ENCODE peak calls at places on chromosomes 2 and 18, in five cellular contexts. B, G, D, R and S are unnamed samples.

GRCh38 chr18:61333746-61334490 is 688 bp downstream of the CDH20 start:
- DNase-seq in D (peak), B (peak), R (no peak), G (no peak), S (no peak)

GRCh38 chr2:39736593-39736992 is 42.5 kb downstream of the THUMPD2 start:
- DNase-seq in R (no peak), G (no peak), B (no peak), D (no peak), S (no peak)

GRCh38 chr2:3523551-3524041 is 4.3 kb upstream of the ADI1 start:
- DNase-seq in G (no peak), D (no peak), B (peak), R (no peak), S (no peak)

GRCh38 chr18:24115628-24116027 is 23.2 kb upstream of the CABYR start:
- DNase-seq in D (no peak), B (no peak), G (no peak), R (no peak), S (no peak)

GRCh38 chr2:133303150-133303549 is 265.1 kb downstream of the NCKAP5 start:
- DNase-seq in D (no peak), G (no peak), R (no peak), B (no peak), S (no peak)

GRCh38 chr2:40243581-40243980 is 208.3 kb downstream of the SLC8A1 start:
- DNase-seq in B (no peak), G (no peak), D (no peak), R (no peak), S (no peak)

GRCh38 chr2:65053199-65053598 is 3.0 kb upstream of the CEP68 start:
- DNase-seq in B (no peak), R (no peak), G (no peak), D (no peak), S (no peak)

GRCh38 chr2:74673821-74674528 is 19.9 kb downstream of the SEMA4F start:
- DNase-seq in B (no peak), D (no peak), R (no peak), G (no peak), S (no peak)

GRCh38 chr2:78992451-78992806 is 33.1 kb upstream of the REG3G start:
- DNase-seq in R (no peak), D (peak), G (no peak), B (peak), S (no peak)

GRCh38 chr2:40230717-40231300 is 221.1 kb downstream of the SLC8A1 start:
- DNase-seq in D (no peak), B (no peak), G (no peak), R (no peak), S (no peak)

GRCh38 chr2:158071018-158071417 is 30.7 kb upstream of the UPP2 start:
- DNase-seq in R (no peak), D (no peak), B (no peak), G (no peak), S (no peak)

GRCh38 chr18:46754661-46755292 is 2.1 kb downstream of the ST8SIA5 start:
- DNase-seq in D (no peak), B (peak), G (no peak), R (no peak), S (no peak)

GRCh38 chr2:155310589-155310988 is 612.1 kb downstream of the KCNJ3 start:
- DNase-seq in D (no peak), B (no peak), R (no peak), G (no peak), S (no peak)
- TF ChIP-seq CTCF in D (peak), B (peak), R (peak), G (no peak), S (no peak)

GRCh38 chr2:85838181-85838580 is 50.6 kb downstream of the ST3GAL5 start:
- DNase-seq in G (no peak), D (no peak), R (no peak), B (peak), S (no peak)
- TF ChIP-seq CTCF in G (no peak), D (no peak), R (no peak), B (peak), S (no peak)

DNA sequence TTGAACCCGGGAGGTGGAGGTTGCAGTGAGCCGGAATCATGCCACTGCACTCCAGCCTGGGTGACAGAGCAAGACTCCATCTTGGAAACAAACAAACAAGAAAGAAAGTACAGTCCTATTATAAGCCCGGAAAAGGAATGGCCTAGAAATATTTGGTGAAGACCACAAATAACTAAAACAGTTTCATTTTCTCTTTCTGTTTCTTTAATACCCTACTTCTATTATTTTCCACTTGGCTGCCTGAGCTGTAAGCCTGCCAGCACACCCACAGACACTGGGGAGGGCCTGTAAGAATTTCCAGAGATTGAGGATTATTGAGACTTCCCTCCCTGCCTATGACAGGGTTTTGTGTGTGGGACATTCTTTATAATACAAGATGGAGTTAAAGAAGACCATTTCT is 188.0 kb upstream of the DCC start:
- DNase-seq in B (no peak), R (no peak), G (no peak), D (no peak), S (no peak)
- TF ChIP-seq CTCF in B (no peak), R (no peak), G (no peak), D (no peak), S (no peak)

DNA sequence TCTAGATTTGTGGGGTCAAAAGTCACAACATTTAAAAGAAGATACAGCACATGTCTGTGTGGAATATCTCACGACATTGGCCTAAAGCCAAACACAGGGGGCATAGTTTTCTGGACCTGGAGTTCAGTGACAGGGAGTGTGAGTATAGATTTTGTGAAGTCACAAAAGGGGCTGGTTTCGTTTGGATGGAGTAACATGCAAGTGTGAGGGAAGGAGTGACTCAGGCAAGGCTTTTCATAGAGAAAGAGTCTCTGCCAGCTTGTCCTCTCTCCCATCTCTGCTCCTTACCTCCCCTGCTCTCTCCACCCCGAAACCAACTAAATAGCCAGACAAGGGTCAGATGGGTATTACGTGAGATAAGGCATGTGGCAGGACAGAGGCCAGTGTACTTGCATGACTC is 3.7 kb upstream of the EPAS1 start:
- DNase-seq in B (no peak), G (no peak), D (no peak), R (no peak), S (no peak)
- TF ChIP-seq CTCF in B (no peak), G (no peak), D (no peak), R (no peak), S (no peak)

GRCh38 chr2:54106631-54107454 is 8.6 kb upstream of the ACYP2 start:
- DNase-seq in G (peak), B (peak), D (peak), R (no peak), S (no peak)

GRCh38 chr2:54109848-54110247 is 5.6 kb upstream of the ACYP2 start:
- DNase-seq in D (no peak), R (no peak), B (no peak), G (no peak), S (no peak)

GRCh38 chr2:54107455-54107764 is 8.0 kb upstream of the ACYP2 start:
- DNase-seq in B (no peak), D (no peak), R (no peak), G (no peak), S (no peak)

GRCh38 chr2:54103454-54104314 is 11.7 kb upstream of the ACYP2 start:
- DNase-seq in B (peak), D (peak), G (no peak), R (no peak), S (peak)

GRCh38 chr2:54107903-54108615 is 7.4 kb upstream of the ACYP2 start:
- DNase-seq in B (peak), D (no peak), G (no peak), R (no peak), S (no peak)
- TF ChIP-seq CTCF in B (no peak), D (no peak), G (no peak), R (no peak), S (no peak)